ENCODE peak calls at places on chromosomes 7 and 10, in ten cellular contexts. One of them, this sample, is unnamed.
A peak's percentile ranks its signal among the peaks of the same experiment; 100 is the strongest.

GRCh38 chr7:109611656-109612055 is 1042.0 kb downstream of the DNAJB9 start:
- DNase-seq in left lobe of liver: no peak
- DNase-seq in GM12878: no peak
- DNase-seq in AG09309: no peak
- DNase-seq in amygdala: no peak
- DNase-seq in sigmoid colon: no peak
- DNase-seq in skeletal muscle cell: no peak
- DNase-seq in stimulated activated naive CD4-positive, alpha-beta T cell: no peak
- DNase-seq in cardiac muscle cell: no peak
- DNase-seq in heart right ventricle: no peak
- DNase-seq in this sample: no peak

GRCh38 chr10:59872892-59873463 is 33.4 kb downstream of the CCDC6 start:
- DNase-seq in left lobe of liver: no peak
- DNase-seq in GM12878: no peak
- DNase-seq in AG09309: no peak
- DNase-seq in amygdala: no peak
- DNase-seq in sigmoid colon: peak; percentile 92
- DNase-seq in skeletal muscle cell: peak; percentile 85
- DNase-seq in stimulated activated naive CD4-positive, alpha-beta T cell: no peak
- DNase-seq in cardiac muscle cell: peak; percentile 28
- DNase-seq in heart right ventricle: peak; percentile 41
- DNase-seq in this sample: no peak

GRCh38 chr10:97278491-97278989 is 13.9 kb downstream of the ARHGAP19 start:
- DNase-seq in left lobe of liver: no peak
- DNase-seq in GM12878: no peak
- DNase-seq in AG09309: peak; percentile 94
- DNase-seq in amygdala: no peak
- DNase-seq in sigmoid colon: no peak
- DNase-seq in skeletal muscle cell: peak; percentile 86
- DNase-seq in stimulated activated naive CD4-positive, alpha-beta T cell: no peak
- DNase-seq in cardiac muscle cell: peak; percentile 63
- DNase-seq in heart right ventricle: no peak
- DNase-seq in this sample: no peak

GRCh38 chr7:87152897-87153641 is 816 bp downstream of the DMTF1 start:
- DNase-seq in left lobe of liver: peak; percentile 54
- DNase-seq in GM12878: no peak
- DNase-seq in AG09309: no peak
- DNase-seq in amygdala: peak; percentile 61
- DNase-seq in sigmoid colon: peak; percentile 68
- DNase-seq in skeletal muscle cell: no peak
- DNase-seq in stimulated activated naive CD4-positive, alpha-beta T cell: peak; percentile 29
- DNase-seq in cardiac muscle cell: peak; percentile 42
- DNase-seq in heart right ventricle: peak; percentile 25
- DNase-seq in this sample: peak; percentile 77

GRCh38 chr10:31186225-31187010 is 132.6 kb upstream of the ZEB1 start:
- DNase-seq in left lobe of liver: no peak
- DNase-seq in GM12878: no peak
- DNase-seq in AG09309: no peak
- DNase-seq in amygdala: no peak
- DNase-seq in sigmoid colon: no peak
- DNase-seq in skeletal muscle cell: no peak
- DNase-seq in stimulated activated naive CD4-positive, alpha-beta T cell: no peak
- DNase-seq in cardiac muscle cell: no peak
- DNase-seq in heart right ventricle: no peak
- DNase-seq in this sample: no peak

GRCh38 chr10:126597206-126597605 is 73.3 kb downstream of the C10orf90 start:
- DNase-seq in left lobe of liver: no peak
- DNase-seq in GM12878: no peak
- DNase-seq in AG09309: no peak
- DNase-seq in amygdala: no peak
- DNase-seq in sigmoid colon: no peak
- DNase-seq in skeletal muscle cell: no peak
- DNase-seq in stimulated activated naive CD4-positive, alpha-beta T cell: no peak
- DNase-seq in cardiac muscle cell: no peak
- DNase-seq in heart right ventricle: no peak
- DNase-seq in this sample: no peak

GRCh38 chr10:44878704-44879530 is 32.2 kb upstream of the TMEM72 start:
- DNase-seq in left lobe of liver: peak; percentile 84
- DNase-seq in GM12878: no peak
- DNase-seq in AG09309: no peak
- DNase-seq in amygdala: peak; percentile 87
- DNase-seq in sigmoid colon: peak; percentile 95
- DNase-seq in skeletal muscle cell: peak; percentile 53
- DNase-seq in stimulated activated naive CD4-positive, alpha-beta T cell: peak; percentile 78
- DNase-seq in cardiac muscle cell: peak; percentile 91
- DNase-seq in heart right ventricle: peak; percentile 86
- DNase-seq in this sample: peak; percentile 94

GRCh38 chr7:157397751-157398691 is 61.2 kb downstream of the DNAJB6 start:
- DNase-seq in left lobe of liver: no peak
- DNase-seq in GM12878: no peak
- DNase-seq in AG09309: peak; percentile 55
- DNase-seq in amygdala: no peak
- DNase-seq in sigmoid colon: peak; percentile 61
- DNase-seq in skeletal muscle cell: no peak
- DNase-seq in stimulated activated naive CD4-positive, alpha-beta T cell: no peak
- DNase-seq in cardiac muscle cell: peak; percentile 69
- DNase-seq in heart right ventricle: peak; percentile 62
- DNase-seq in this sample: peak; percentile 79

GRCh38 chr7:2001601-2002442 is 230.9 kb downstream of the MAD1L1 start:
- DNase-seq in left lobe of liver: no peak
- DNase-seq in GM12878: no peak
- DNase-seq in AG09309: no peak
- DNase-seq in amygdala: no peak
- DNase-seq in sigmoid colon: peak; percentile 55
- DNase-seq in skeletal muscle cell: no peak
- DNase-seq in stimulated activated naive CD4-positive, alpha-beta T cell: no peak
- DNase-seq in cardiac muscle cell: no peak
- DNase-seq in heart right ventricle: no peak
- DNase-seq in this sample: peak; percentile 73

GRCh38 chr7:137847418-137848050 is 760 bp upstream of the DGKI start:
- DNase-seq in left lobe of liver: no peak
- DNase-seq in GM12878: peak; percentile 35
- DNase-seq in AG09309: no peak
- DNase-seq in amygdala: peak; percentile 60
- DNase-seq in sigmoid colon: no peak
- DNase-seq in skeletal muscle cell: no peak
- DNase-seq in stimulated activated naive CD4-positive, alpha-beta T cell: no peak
- DNase-seq in cardiac muscle cell: peak; percentile 45
- DNase-seq in heart right ventricle: no peak
- DNase-seq in this sample: no peak

GRCh38 chr10:79437111-79437814 is 8.2 kb downstream of the ZCCHC24 start:
- DNase-seq in left lobe of liver: no peak
- DNase-seq in GM12878: no peak
- DNase-seq in AG09309: no peak
- DNase-seq in amygdala: no peak
- DNase-seq in sigmoid colon: no peak
- DNase-seq in skeletal muscle cell: no peak
- DNase-seq in stimulated activated naive CD4-positive, alpha-beta T cell: no peak
- DNase-seq in cardiac muscle cell: no peak
- DNase-seq in heart right ventricle: no peak
- DNase-seq in this sample: peak; percentile 53

GRCh38 chr10:88800152-88801125 is 2.1 kb upstream of the LIPM start:
- DNase-seq in left lobe of liver: no peak
- DNase-seq in GM12878: no peak
- DNase-seq in AG09309: peak; percentile 33
- DNase-seq in amygdala: no peak
- DNase-seq in sigmoid colon: no peak
- DNase-seq in skeletal muscle cell: peak; percentile 44
- DNase-seq in stimulated activated naive CD4-positive, alpha-beta T cell: no peak
- DNase-seq in cardiac muscle cell: peak; percentile 3
- DNase-seq in heart right ventricle: no peak
- DNase-seq in this sample: no peak

GRCh38 chr7:136114966-136115762 is 138.0 kb upstream of the MTPN start:
- DNase-seq in left lobe of liver: no peak
- DNase-seq in GM12878: no peak
- DNase-seq in AG09309: peak; percentile 11
- DNase-seq in amygdala: no peak
- DNase-seq in sigmoid colon: no peak
- DNase-seq in skeletal muscle cell: no peak
- DNase-seq in stimulated activated naive CD4-positive, alpha-beta T cell: no peak
- DNase-seq in cardiac muscle cell: peak; percentile 55
- DNase-seq in heart right ventricle: peak; percentile 17
- DNase-seq in this sample: no peak

GRCh38 chr7:151005566-151005965 is 14.7 kb downstream of the NOS3 start:
- DNase-seq in left lobe of liver: no peak
- DNase-seq in GM12878: no peak
- DNase-seq in AG09309: no peak
- DNase-seq in amygdala: no peak
- DNase-seq in sigmoid colon: no peak
- DNase-seq in skeletal muscle cell: no peak
- DNase-seq in stimulated activated naive CD4-positive, alpha-beta T cell: no peak
- DNase-seq in cardiac muscle cell: no peak
- DNase-seq in heart right ventricle: no peak
- DNase-seq in this sample: no peak

GRCh38 chr10:64574371-64574770 is 1053.2 kb downstream of the REEP3 start:
- DNase-seq in left lobe of liver: no peak
- DNase-seq in GM12878: no peak
- DNase-seq in AG09309: no peak
- DNase-seq in amygdala: no peak
- DNase-seq in sigmoid colon: no peak
- DNase-seq in skeletal muscle cell: no peak
- DNase-seq in stimulated activated naive CD4-positive, alpha-beta T cell: no peak
- DNase-seq in cardiac muscle cell: peak; percentile 90
- DNase-seq in heart right ventricle: no peak
- DNase-seq in this sample: no peak

GRCh38 chr10:50837095-50837494 is 48.3 kb downstream of the A1CF start:
- DNase-seq in left lobe of liver: no peak
- DNase-seq in GM12878: no peak
- DNase-seq in AG09309: no peak
- DNase-seq in amygdala: no peak
- DNase-seq in sigmoid colon: no peak
- DNase-seq in skeletal muscle cell: no peak
- DNase-seq in stimulated activated naive CD4-positive, alpha-beta T cell: no peak
- DNase-seq in cardiac muscle cell: no peak
- DNase-seq in heart right ventricle: no peak
- DNase-seq in this sample: no peak

GRCh38 chr7:157077986-157078644 is 60.6 kb upstream of the UBE3C start:
- DNase-seq in left lobe of liver: no peak
- DNase-seq in GM12878: no peak
- DNase-seq in AG09309: no peak
- DNase-seq in amygdala: no peak
- DNase-seq in sigmoid colon: no peak
- DNase-seq in skeletal muscle cell: no peak
- DNase-seq in stimulated activated naive CD4-positive, alpha-beta T cell: no peak
- DNase-seq in cardiac muscle cell: peak; percentile 22
- DNase-seq in heart right ventricle: no peak
- DNase-seq in this sample: no peak

GRCh38 chr10:69633673-69634635 is 3.9 kb downstream of the FAM241B start:
- DNase-seq in left lobe of liver: peak; percentile 16
- DNase-seq in GM12878: no peak
- DNase-seq in AG09309: no peak
- DNase-seq in amygdala: no peak
- DNase-seq in sigmoid colon: no peak
- DNase-seq in skeletal muscle cell: no peak
- DNase-seq in stimulated activated naive CD4-positive, alpha-beta T cell: no peak
- DNase-seq in cardiac muscle cell: no peak
- DNase-seq in heart right ventricle: no peak
- DNase-seq in this sample: no peak

GRCh38 chr7:80752954-80753353 is 114.5 kb downstream of the CD36 start:
- DNase-seq in left lobe of liver: no peak
- DNase-seq in GM12878: no peak
- DNase-seq in AG09309: no peak
- DNase-seq in amygdala: no peak
- DNase-seq in sigmoid colon: no peak
- DNase-seq in skeletal muscle cell: no peak
- DNase-seq in stimulated activated naive CD4-positive, alpha-beta T cell: no peak
- DNase-seq in cardiac muscle cell: no peak
- DNase-seq in heart right ventricle: no peak
- DNase-seq in this sample: no peak

GRCh38 chr10:122525788-122526187 is 34.8 kb upstream of the DMBT1 start:
- DNase-seq in left lobe of liver: no peak
- DNase-seq in GM12878: no peak
- DNase-seq in AG09309: no peak
- DNase-seq in amygdala: no peak
- DNase-seq in sigmoid colon: no peak
- DNase-seq in skeletal muscle cell: no peak
- DNase-seq in stimulated activated naive CD4-positive, alpha-beta T cell: no peak
- DNase-seq in cardiac muscle cell: peak; percentile 43
- DNase-seq in heart right ventricle: no peak
- DNase-seq in this sample: no peak

GRCh38 chr7:131501422-131501821 is 55.0 kb downstream of the PODXL start:
- DNase-seq in left lobe of liver: no peak
- DNase-seq in GM12878: no peak
- DNase-seq in AG09309: peak; percentile 52
- DNase-seq in amygdala: no peak
- DNase-seq in sigmoid colon: no peak
- DNase-seq in skeletal muscle cell: peak; percentile 43
- DNase-seq in stimulated activated naive CD4-positive, alpha-beta T cell: peak; percentile 8
- DNase-seq in cardiac muscle cell: no peak
- DNase-seq in heart right ventricle: no peak
- DNase-seq in this sample: no peak

This sample was measured in cardiac septum.